ENCODE peak calls at places on chromosomes 2 and 18, in five cellular contexts. One of them, this sample, is unnamed.

GRCh38 chr2:163717993-163718680 is 17.7 kb downstream of the FIGN start:
- DNase-seq in GM23248: no peak
- DNase-seq in SJSA1: no peak
- DNase-seq in astrocyte: no peak
- DNase-seq in heart left ventricle: no peak
- DNase-seq in this sample: no peak

GRCh38 chr2:68709421-68709911 is 25.1 kb upstream of the ARHGAP25 start:
- DNase-seq in GM23248: peak; percentile 68
- DNase-seq in SJSA1: peak; percentile 62
- DNase-seq in astrocyte: peak; percentile 21
- DNase-seq in heart left ventricle: no peak
- DNase-seq in this sample: no peak

GRCh38 chr2:99489758-99490087 is at the start of gene REV1:
- DNase-seq in GM23248: no peak
- DNase-seq in SJSA1: no peak
- DNase-seq in astrocyte: no peak
- DNase-seq in heart left ventricle: no peak
- DNase-seq in this sample: no peak

GRCh38 chr18:61448316-61448715 is 115.1 kb downstream of the CDH20 start:
- DNase-seq in GM23248: no peak
- DNase-seq in SJSA1: no peak
- DNase-seq in astrocyte: no peak
- DNase-seq in heart left ventricle: no peak
- DNase-seq in this sample: no peak

GRCh38 chr2:23268467-23269263 is 116.3 kb upstream of the KLHL29 start:
- DNase-seq in GM23248: no peak
- DNase-seq in SJSA1: no peak
- DNase-seq in astrocyte: no peak
- DNase-seq in heart left ventricle: no peak
- DNase-seq in this sample: no peak

GRCh38 chr2:157307021-157307420 is 18.6 kb downstream of the ERMN start:
- DNase-seq in GM23248: peak; percentile 42
- DNase-seq in SJSA1: no peak
- DNase-seq in astrocyte: peak; percentile 36
- DNase-seq in heart left ventricle: no peak
- DNase-seq in this sample: no peak

GRCh38 chr2:80499095-80499494 is 194.5 kb upstream of the LRRTM1 start:
- DNase-seq in GM23248: peak; percentile 64
- DNase-seq in SJSA1: peak; percentile 3
- DNase-seq in astrocyte: peak; percentile 31
- DNase-seq in heart left ventricle: no peak
- DNase-seq in this sample: no peak

GRCh38 chr18:63476666-63477065 is at the start of gene SERPINB5:
- DNase-seq in GM23248: no peak
- DNase-seq in SJSA1: no peak
- DNase-seq in astrocyte: no peak
- DNase-seq in heart left ventricle: no peak
- DNase-seq in this sample: no peak

GRCh38 chr2:195038158-195038557 is 618.9 kb upstream of the SLC39A10 start:
- DNase-seq in GM23248: no peak
- DNase-seq in SJSA1: no peak
- DNase-seq in astrocyte: no peak
- DNase-seq in heart left ventricle: no peak
- DNase-seq in this sample: no peak

GRCh38 chr2:226354434-226354833 is 445.2 kb downstream of the IRS1 start:
- DNase-seq in GM23248: peak; percentile 14
- DNase-seq in SJSA1: peak; percentile 75
- DNase-seq in astrocyte: peak; percentile 57
- DNase-seq in heart left ventricle: no peak
- DNase-seq in this sample: no peak

GRCh38 chr2:240922234-240922981 is 16.3 kb downstream of the CROCC2 start:
- DNase-seq in GM23248: no peak
- DNase-seq in SJSA1: no peak
- DNase-seq in astrocyte: no peak
- DNase-seq in heart left ventricle: peak; percentile 27
- DNase-seq in this sample: no peak

GRCh38 chr2:138061961-138062360 is 97.7 kb downstream of the HNMT start:
- DNase-seq in GM23248: no peak
- DNase-seq in SJSA1: no peak
- DNase-seq in astrocyte: no peak
- DNase-seq in heart left ventricle: no peak
- DNase-seq in this sample: no peak

GRCh38 chr2:7572460-7572859 is 655.2 kb downstream of the RNF144A start:
- DNase-seq in GM23248: no peak
- DNase-seq in SJSA1: no peak
- DNase-seq in astrocyte: no peak
- DNase-seq in heart left ventricle: no peak
- DNase-seq in this sample: peak; percentile 49

GRCh38 chr2:158142568-158143332 is 41.1 kb downstream of the UPP2 start:
- DNase-seq in GM23248: no peak
- DNase-seq in SJSA1: no peak
- DNase-seq in astrocyte: peak; percentile 40
- DNase-seq in heart left ventricle: no peak
- DNase-seq in this sample: no peak

GRCh38 chr18:54134053-54134452 is 90.4 kb downstream of the MBD2 start:
- DNase-seq in GM23248: no peak
- DNase-seq in SJSA1: no peak
- DNase-seq in astrocyte: no peak
- DNase-seq in heart left ventricle: no peak
- DNase-seq in this sample: no peak

GRCh38 chr18:25175558-25175957 is 176.4 kb downstream of the ZNF521 start:
- DNase-seq in GM23248: no peak
- DNase-seq in SJSA1: no peak
- DNase-seq in astrocyte: no peak
- DNase-seq in heart left ventricle: no peak
- DNase-seq in this sample: no peak

GRCh38 chr2:96157649-96158553 is 12.7 kb upstream of the DUSP2 start:
- DNase-seq in GM23248: peak; percentile 63
- DNase-seq in SJSA1: no peak
- DNase-seq in astrocyte: no peak
- DNase-seq in heart left ventricle: peak; percentile 67
- DNase-seq in this sample: peak; percentile 68

GRCh38 chr2:235669983-235670962 is 176.4 kb downstream of the AGAP1 start:
- DNase-seq in GM23248: peak; percentile 96
- DNase-seq in SJSA1: peak; percentile 65
- DNase-seq in astrocyte: peak; percentile 77
- DNase-seq in heart left ventricle: peak; percentile 81
- DNase-seq in this sample: no peak

GRCh38 chr2:223049356-223049755 is 2.6 kb upstream of the KCNE4 start:
- DNase-seq in GM23248: no peak
- DNase-seq in SJSA1: no peak
- DNase-seq in astrocyte: no peak
- DNase-seq in heart left ventricle: no peak
- DNase-seq in this sample: no peak

GRCh38 chr2:42072349-42073118 is 24.7 kb downstream of the PKDCC start:
- DNase-seq in GM23248: no peak
- DNase-seq in SJSA1: peak; percentile 60
- DNase-seq in astrocyte: no peak
- DNase-seq in heart left ventricle: peak; percentile 80
- DNase-seq in this sample: no peak

GRCh38 chr18:32249147-32249546 is 59.3 kb downstream of the MEP1B start:
- DNase-seq in GM23248: no peak
- DNase-seq in SJSA1: no peak
- DNase-seq in astrocyte: no peak
- DNase-seq in heart left ventricle: no peak
- DNase-seq in this sample: no peak

GRCh38 chr2:199692489-199692888 is 158.5 kb downstream of the FTCDNL1 start:
- DNase-seq in GM23248: no peak
- DNase-seq in SJSA1: no peak
- DNase-seq in astrocyte: no peak
- DNase-seq in heart left ventricle: no peak
- DNase-seq in this sample: no peak

GRCh38 chr2:18266188-18266587 is 294.3 kb downstream of the RDH14 start:
- DNase-seq in GM23248: no peak
- DNase-seq in SJSA1: no peak
- DNase-seq in astrocyte: no peak
- DNase-seq in heart left ventricle: no peak
- DNase-seq in this sample: no peak

GRCh38 chr2:64873472-64873924 is 115.7 kb upstream of the SLC1A4 start:
- DNase-seq in GM23248: peak; percentile 74
- DNase-seq in SJSA1: peak; percentile 74
- DNase-seq in astrocyte: no peak
- DNase-seq in heart left ventricle: peak; percentile 88
- DNase-seq in this sample: peak; percentile 63

GRCh38 chr2:104863585-104864279 is 9.8 kb downstream of the POU3F3 start:
- DNase-seq in GM23248: no peak
- DNase-seq in SJSA1: no peak
- DNase-seq in astrocyte: no peak
- DNase-seq in heart left ventricle: no peak
- DNase-seq in this sample: no peak

GRCh38 chr2:78994789-78995188 is 30.7 kb upstream of the REG3G start:
- DNase-seq in GM23248: no peak
- DNase-seq in SJSA1: no peak
- DNase-seq in astrocyte: no peak
- DNase-seq in heart left ventricle: no peak
- DNase-seq in this sample: no peak

GRCh38 chr18:51278045-51278649 is 80.7 kb upstream of the MEX3C start:
- DNase-seq in GM23248: peak; percentile 3
- DNase-seq in SJSA1: no peak
- DNase-seq in astrocyte: no peak
- DNase-seq in heart left ventricle: no peak
- DNase-seq in this sample: no peak

DNA sequence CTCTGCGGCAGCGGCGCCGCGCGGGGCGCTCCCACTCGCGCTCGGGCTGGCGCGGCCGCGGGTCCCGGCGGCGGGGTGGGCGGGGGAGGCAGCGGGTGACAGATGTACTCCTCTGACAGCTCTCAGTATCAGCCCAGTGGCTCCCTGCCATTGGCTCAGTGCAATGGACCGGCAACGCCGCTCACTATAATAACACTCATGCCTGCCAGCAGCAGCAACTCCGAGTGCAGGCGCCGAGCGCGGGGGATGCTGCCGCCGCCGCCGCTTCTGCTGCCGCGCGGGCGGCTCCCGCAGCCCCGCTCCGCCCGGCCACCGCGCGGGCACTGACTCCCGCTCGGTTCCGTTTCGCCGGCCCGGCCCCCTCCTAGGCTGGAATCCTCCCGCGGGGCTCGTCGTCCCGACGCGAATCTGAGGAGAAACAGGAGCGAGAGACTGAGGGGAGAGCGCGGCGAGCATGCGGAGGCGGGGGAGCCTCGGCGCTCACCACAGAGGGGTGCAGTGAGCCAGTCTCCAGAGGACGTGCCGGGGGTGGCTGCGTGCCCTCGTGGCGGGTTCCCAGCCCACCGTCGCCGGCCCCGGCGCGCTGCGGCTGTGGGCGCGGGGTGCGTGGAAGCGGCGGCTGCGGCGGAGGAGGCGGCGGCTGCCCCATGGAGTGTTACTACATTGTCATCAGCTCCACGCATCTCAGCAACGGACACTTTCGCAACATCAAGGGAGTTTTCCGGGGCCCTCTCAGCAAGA is at the start of gene ZNF804A:
- DNase-seq in GM23248: peak; percentile 80
- DNase-seq in SJSA1: peak; percentile 63
- DNase-seq in astrocyte: peak; percentile 63
- DNase-seq in heart left ventricle: peak; percentile 68
- DNase-seq in this sample: no peak
- H3K27ac ChIP-seq in GM23248: peak within 1 kb of the TSS; percentile 61
- H3K27ac ChIP-seq in SJSA1: peak within 1 kb of the TSS; percentile 98
- H3K27ac ChIP-seq in astrocyte: peak within 1 kb of the TSS; percentile 81
- H3K27ac ChIP-seq in heart left ventricle: no peak within 1 kb of the TSS
- H3K27ac ChIP-seq in this sample: no peak within 1 kb of the TSS

DNA sequence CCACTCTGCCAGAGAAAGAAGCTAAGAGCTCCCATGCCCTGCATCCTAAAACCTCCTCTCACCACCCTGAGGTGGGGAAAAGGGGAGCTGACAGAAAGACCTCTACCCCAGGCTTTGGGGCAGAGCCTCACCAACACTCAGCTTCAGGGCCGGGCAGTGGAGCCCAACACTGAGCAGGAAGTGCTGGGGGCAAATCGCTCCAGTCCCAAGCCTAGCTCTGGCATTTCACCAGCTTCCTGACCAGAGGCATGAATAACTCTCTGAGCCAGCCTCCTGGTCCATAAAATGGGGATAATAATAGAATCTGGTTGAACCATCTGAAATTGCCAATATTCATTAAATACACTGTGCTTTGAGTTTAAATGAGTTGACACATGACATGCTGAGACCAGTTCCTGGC is 153.6 kb downstream of the TNS1 start:
- DNase-seq in GM23248: peak; percentile 67
- DNase-seq in SJSA1: no peak
- DNase-seq in astrocyte: no peak
- DNase-seq in heart left ventricle: peak; percentile 46
- DNase-seq in this sample: no peak
- H3K4me1 ChIP-seq in GM23248: peaks cover 71% of the 10 kb centered on the region
- H3K4me1 ChIP-seq in SJSA1: peaks cover 24% of the 10 kb centered on the region
- H3K4me1 ChIP-seq in astrocyte: peaks cover 42% of the 10 kb centered on the region
- H3K4me1 ChIP-seq in heart left ventricle: peaks cover 78% of the 10 kb centered on the region
- H3K4me1 ChIP-seq in this sample: no peaks in the 10 kb centered on the region

DNA sequence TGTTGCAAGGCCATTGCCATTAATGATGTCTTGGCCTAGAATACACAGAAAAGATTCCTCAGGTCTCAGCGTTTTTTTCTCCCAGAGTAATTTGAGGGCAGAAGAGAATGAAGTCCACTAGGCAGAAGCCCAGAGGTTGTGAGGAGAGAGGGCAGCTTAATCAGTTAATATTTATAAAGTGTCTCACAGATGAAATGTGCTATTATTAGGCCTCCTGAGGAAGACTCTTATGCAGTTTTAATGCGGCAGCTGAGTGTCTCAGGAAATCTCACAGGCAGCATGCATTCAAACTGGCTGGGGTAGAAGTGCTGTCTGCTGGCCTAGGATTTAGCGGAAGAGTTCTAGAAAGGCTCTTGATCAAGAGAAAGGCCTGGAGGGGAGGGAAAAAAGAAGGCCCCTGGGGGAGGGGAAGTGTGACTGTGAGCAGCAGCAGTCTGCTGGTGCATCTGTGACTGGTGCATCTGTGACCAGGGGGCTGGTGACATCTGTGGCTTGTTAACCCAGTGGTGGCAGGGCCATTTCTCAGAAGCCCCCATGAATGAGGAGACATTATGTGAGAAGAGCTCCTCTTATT is 133.1 kb downstream of the FSHR start:
- DNase-seq in GM23248: no peak
- DNase-seq in SJSA1: no peak
- DNase-seq in astrocyte: no peak
- DNase-seq in heart left ventricle: no peak
- DNase-seq in this sample: no peak
- H3K4me3 ChIP-seq in GM23248: no peak overlapping the region
- H3K4me3 ChIP-seq in SJSA1: no peak overlapping the region
- H3K4me3 ChIP-seq in astrocyte: no peak overlapping the region
- H3K4me3 ChIP-seq in heart left ventricle: no peak overlapping the region
- H3K4me3 ChIP-seq in this sample: no peak overlapping the region

GRCh38 chr2:28637648-28638047 is 114.0 kb upstream of the PPP1CB start:
- DNase-seq in GM23248: no peak
- DNase-seq in SJSA1: no peak
- DNase-seq in astrocyte: no peak
- DNase-seq in heart left ventricle: no peak
- DNase-seq in this sample: no peak

GRCh38 chr2:28639092-28639691 is 112.4 kb upstream of the PPP1CB start:
- DNase-seq in GM23248: no peak
- DNase-seq in SJSA1: no peak
- DNase-seq in astrocyte: no peak
- DNase-seq in heart left ventricle: no peak
- DNase-seq in this sample: no peak

GRCh38 chr2:28638102-28638501 is 113.5 kb upstream of the PPP1CB start:
- DNase-seq in GM23248: no peak
- DNase-seq in SJSA1: no peak
- DNase-seq in astrocyte: no peak
- DNase-seq in heart left ventricle: no peak
- DNase-seq in this sample: no peak

GRCh38 chr2:28635251-28635650 is 116.4 kb upstream of the PPP1CB start:
- DNase-seq in GM23248: no peak
- DNase-seq in SJSA1: no peak
- DNase-seq in astrocyte: peak; percentile 42
- DNase-seq in heart left ventricle: no peak
- DNase-seq in this sample: no peak

GRCh38 chr2:28636491-28636890 is 115.1 kb upstream of the PPP1CB start:
- DNase-seq in GM23248: no peak
- DNase-seq in SJSA1: no peak
- DNase-seq in astrocyte: no peak
- DNase-seq in heart left ventricle: no peak
- DNase-seq in this sample: no peak
- H3K27ac ChIP-seq in GM23248: no peak overlapping the region
- H3K27ac ChIP-seq in SJSA1: no peak overlapping the region
- H3K27ac ChIP-seq in astrocyte: no peak overlapping the region
- H3K27ac ChIP-seq in heart left ventricle: peak overlapping the region; percentile 2
- H3K27ac ChIP-seq in this sample: no peak overlapping the region

This sample was measured in CD8-positive, alpha-beta memory T cell.